ENCODE peak calls at places on chromosomes 13 and 19, in eight cellular contexts. One of them, this sample, is unnamed.
A peak's percentile ranks its signal among the peaks of the same experiment; 100 is the strongest.

GRCh38 chr19:1238373-1239303 is 833 bp upstream of the CBARP start:
- DNase-seq in IMR-90: no peak
- DNase-seq in Peyer's patch: no peak
- DNase-seq in Caco-2: no peak
- DNase-seq in cardiac muscle cell: no peak
- DNase-seq in activated CD8-positive, alpha-beta T cell treated with anti-CD3 and anti-CD28 coated beads for 36 hours: no peak
- DNase-seq in H1: no peak
- DNase-seq in spleen: no peak
- DNase-seq in this sample: no peak

GRCh38 chr19:13291913-13292312 is 141.7 kb downstream of the IER2 start:
- DNase-seq in activated CD8-positive, alpha-beta T cell treated with anti-CD3 and anti-CD28 coated beads for 36 hours: no peak
- DNase-seq in H1: no peak
- DNase-seq in Peyer's patch: no peak
- DNase-seq in Caco-2: no peak
- DNase-seq in cardiac muscle cell: no peak
- DNase-seq in spleen: no peak
- DNase-seq in IMR-90: no peak
- DNase-seq in this sample: no peak

GRCh38 chr19:46537136-46538097 is 41.8 kb upstream of the PNMA8B start:
- DNase-seq in IMR-90: peak; percentile 29
- DNase-seq in spleen: peak; percentile 84
- DNase-seq in Peyer's patch: peak; percentile 86
- DNase-seq in cardiac muscle cell: peak; percentile 62
- DNase-seq in Caco-2: no peak
- DNase-seq in H1: no peak
- DNase-seq in activated CD8-positive, alpha-beta T cell treated with anti-CD3 and anti-CD28 coated beads for 36 hours: peak; percentile 77
- DNase-seq in this sample: peak; percentile 53

GRCh38 chr19:46015961-46016425 is 6.9 kb downstream of the PGLYRP1 start:
- DNase-seq in spleen: peak; percentile 88
- DNase-seq in H1: no peak
- DNase-seq in cardiac muscle cell: no peak
- DNase-seq in Peyer's patch: no peak
- DNase-seq in Caco-2: no peak
- DNase-seq in activated CD8-positive, alpha-beta T cell treated with anti-CD3 and anti-CD28 coated beads for 36 hours: peak; percentile 68
- DNase-seq in IMR-90: no peak
- DNase-seq in this sample: no peak

GRCh38 chr19:10692673-10693264 is 8.5 kb upstream of the QTRT1 start:
- DNase-seq in activated CD8-positive, alpha-beta T cell treated with anti-CD3 and anti-CD28 coated beads for 36 hours: no peak
- DNase-seq in H1: no peak
- DNase-seq in Peyer's patch: no peak
- DNase-seq in Caco-2: no peak
- DNase-seq in IMR-90: no peak
- DNase-seq in cardiac muscle cell: no peak
- DNase-seq in spleen: no peak
- DNase-seq in this sample: no peak

GRCh38 chr19:21677696-21678418 is 89.5 kb downstream of the ZNF100 start:
- DNase-seq in cardiac muscle cell: no peak
- DNase-seq in IMR-90: no peak
- DNase-seq in spleen: no peak
- DNase-seq in Peyer's patch: no peak
- DNase-seq in activated CD8-positive, alpha-beta T cell treated with anti-CD3 and anti-CD28 coated beads for 36 hours: peak; percentile 42
- DNase-seq in Caco-2: no peak
- DNase-seq in H1: no peak
- DNase-seq in this sample: no peak

GRCh38 chr13:42116225-42116624 is 67.8 kb downstream of the DGKH start:
- DNase-seq in activated CD8-positive, alpha-beta T cell treated with anti-CD3 and anti-CD28 coated beads for 36 hours: no peak
- DNase-seq in Peyer's patch: no peak
- DNase-seq in H1: no peak
- DNase-seq in cardiac muscle cell: peak; percentile 17
- DNase-seq in Caco-2: no peak
- DNase-seq in IMR-90: no peak
- DNase-seq in spleen: no peak
- DNase-seq in this sample: peak; percentile 39

GRCh38 chr13:98738213-98738612 is 14.3 kb downstream of the SLC15A1 start:
- DNase-seq in cardiac muscle cell: no peak
- DNase-seq in activated CD8-positive, alpha-beta T cell treated with anti-CD3 and anti-CD28 coated beads for 36 hours: no peak
- DNase-seq in spleen: no peak
- DNase-seq in H1: no peak
- DNase-seq in Peyer's patch: no peak
- DNase-seq in IMR-90: no peak
- DNase-seq in Caco-2: no peak
- DNase-seq in this sample: no peak

GRCh38 chr13:61128850-61129645 is 286.6 kb downstream of the PCDH20 start:
- DNase-seq in H1: no peak
- DNase-seq in Peyer's patch: no peak
- DNase-seq in IMR-90: no peak
- DNase-seq in activated CD8-positive, alpha-beta T cell treated with anti-CD3 and anti-CD28 coated beads for 36 hours: no peak
- DNase-seq in cardiac muscle cell: no peak
- DNase-seq in spleen: no peak
- DNase-seq in Caco-2: no peak
- DNase-seq in this sample: peak; percentile 21

GRCh38 chr19:48859711-48860572 is 8.5 kb downstream of the PLEKHA4 start:
- DNase-seq in cardiac muscle cell: no peak
- DNase-seq in H1: no peak
- DNase-seq in spleen: no peak
- DNase-seq in Peyer's patch: no peak
- DNase-seq in IMR-90: no peak
- DNase-seq in activated CD8-positive, alpha-beta T cell treated with anti-CD3 and anti-CD28 coated beads for 36 hours: peak; percentile 50
- DNase-seq in Caco-2: peak; percentile 73
- DNase-seq in this sample: no peak

GRCh38 chr13:49652691-49653305 is 24.5 kb downstream of the ARL11 start:
- DNase-seq in cardiac muscle cell: peak; percentile 39
- DNase-seq in spleen: no peak
- DNase-seq in IMR-90: peak; percentile 10
- DNase-seq in Caco-2: peak; percentile 65
- DNase-seq in activated CD8-positive, alpha-beta T cell treated with anti-CD3 and anti-CD28 coated beads for 36 hours: peak; percentile 38
- DNase-seq in Peyer's patch: peak; percentile 69
- DNase-seq in H1: no peak
- DNase-seq in this sample: peak; percentile 59

GRCh38 chr13:106083620-106084350 is 451.7 kb downstream of the EFNB2 start:
- DNase-seq in Peyer's patch: peak; percentile 66
- DNase-seq in IMR-90: peak; percentile 54
- DNase-seq in activated CD8-positive, alpha-beta T cell treated with anti-CD3 and anti-CD28 coated beads for 36 hours: peak; percentile 41
- DNase-seq in cardiac muscle cell: peak; percentile 62
- DNase-seq in spleen: no peak
- DNase-seq in H1: no peak
- DNase-seq in Caco-2: peak; percentile 67
- DNase-seq in this sample: peak; percentile 84

GRCh38 chr13:35979378-35979911 is 151.7 kb downstream of the DCLK1 start:
- DNase-seq in Peyer's patch: peak; percentile 73
- DNase-seq in Caco-2: no peak
- DNase-seq in activated CD8-positive, alpha-beta T cell treated with anti-CD3 and anti-CD28 coated beads for 36 hours: no peak
- DNase-seq in cardiac muscle cell: peak; percentile 97
- DNase-seq in H1: no peak
- DNase-seq in spleen: no peak
- DNase-seq in IMR-90: peak; percentile 83
- DNase-seq in this sample: peak; percentile 94

GRCh38 chr13:27415116-27415515 is 9.3 kb upstream of the GTF3A start:
- DNase-seq in H1: no peak
- DNase-seq in spleen: no peak
- DNase-seq in cardiac muscle cell: no peak
- DNase-seq in Caco-2: no peak
- DNase-seq in IMR-90: no peak
- DNase-seq in activated CD8-positive, alpha-beta T cell treated with anti-CD3 and anti-CD28 coated beads for 36 hours: no peak
- DNase-seq in Peyer's patch: no peak
- DNase-seq in this sample: no peak

GRCh38 chr13:27573265-27573664 is 47.1 kb downstream of the LNX2 start:
- DNase-seq in H1: no peak
- DNase-seq in cardiac muscle cell: peak; percentile 19
- DNase-seq in Caco-2: no peak
- DNase-seq in activated CD8-positive, alpha-beta T cell treated with anti-CD3 and anti-CD28 coated beads for 36 hours: no peak
- DNase-seq in Peyer's patch: no peak
- DNase-seq in IMR-90: peak; percentile 75
- DNase-seq in spleen: no peak
- DNase-seq in this sample: no peak

GRCh38 chr13:83780201-83780600 is 102.1 kb downstream of the SLITRK1 start:
- DNase-seq in Peyer's patch: no peak
- DNase-seq in H1: no peak
- DNase-seq in activated CD8-positive, alpha-beta T cell treated with anti-CD3 and anti-CD28 coated beads for 36 hours: no peak
- DNase-seq in spleen: no peak
- DNase-seq in Caco-2: peak; percentile 47
- DNase-seq in IMR-90: peak; percentile 15
- DNase-seq in cardiac muscle cell: peak; percentile 63
- DNase-seq in this sample: peak; percentile 14

GRCh38 chr13:100473087-100473486 is 115.5 kb downstream of the GGACT start:
- DNase-seq in activated CD8-positive, alpha-beta T cell treated with anti-CD3 and anti-CD28 coated beads for 36 hours: no peak
- DNase-seq in Peyer's patch: no peak
- DNase-seq in IMR-90: no peak
- DNase-seq in Caco-2: no peak
- DNase-seq in spleen: no peak
- DNase-seq in H1: no peak
- DNase-seq in cardiac muscle cell: no peak
- DNase-seq in this sample: no peak

GRCh38 chr13:30466358-30466714 is 600 bp upstream of the HMGB1 start:
- DNase-seq in activated CD8-positive, alpha-beta T cell treated with anti-CD3 and anti-CD28 coated beads for 36 hours: peak; percentile 65
- DNase-seq in cardiac muscle cell: no peak
- DNase-seq in Peyer's patch: no peak
- DNase-seq in spleen: no peak
- DNase-seq in IMR-90: peak; percentile 60
- DNase-seq in H1: no peak
- DNase-seq in Caco-2: no peak
- DNase-seq in this sample: peak; percentile 16

GRCh38 chr19:1251233-1251502 is 2.8 kb downstream of the MIDN start:
- DNase-seq in IMR-90: peak; percentile 68
- DNase-seq in Peyer's patch: no peak
- DNase-seq in spleen: no peak
- DNase-seq in activated CD8-positive, alpha-beta T cell treated with anti-CD3 and anti-CD28 coated beads for 36 hours: no peak
- DNase-seq in H1: no peak
- DNase-seq in cardiac muscle cell: peak; percentile 82
- DNase-seq in Caco-2: no peak
- DNase-seq in this sample: peak; percentile 67

GRCh38 chr13:29383476-29383875 is 212.0 kb downstream of the SLC7A1 start:
- DNase-seq in Peyer's patch: no peak
- DNase-seq in spleen: no peak
- DNase-seq in IMR-90: no peak
- DNase-seq in Caco-2: no peak
- DNase-seq in activated CD8-positive, alpha-beta T cell treated with anti-CD3 and anti-CD28 coated beads for 36 hours: no peak
- DNase-seq in H1: no peak
- DNase-seq in cardiac muscle cell: no peak
- DNase-seq in this sample: no peak

GRCh38 chr13:39879286-39880035 is 224.0 kb downstream of the COG6 start:
- DNase-seq in activated CD8-positive, alpha-beta T cell treated with anti-CD3 and anti-CD28 coated beads for 36 hours: no peak
- DNase-seq in H1: no peak
- DNase-seq in Peyer's patch: no peak
- DNase-seq in IMR-90: no peak
- DNase-seq in Caco-2: no peak
- DNase-seq in spleen: no peak
- DNase-seq in cardiac muscle cell: no peak
- DNase-seq in this sample: no peak

GRCh38 chr13:48804836-48805601 is 151.3 kb downstream of the CYSLTR2 start:
- DNase-seq in H1: no peak
- DNase-seq in spleen: no peak
- DNase-seq in Peyer's patch: no peak
- DNase-seq in IMR-90: no peak
- DNase-seq in activated CD8-positive, alpha-beta T cell treated with anti-CD3 and anti-CD28 coated beads for 36 hours: peak; percentile 12
- DNase-seq in cardiac muscle cell: no peak
- DNase-seq in Caco-2: no peak
- DNase-seq in this sample: no peak

GRCh38 chr19:48480151-48480475 is 10.9 kb downstream of the CYTH2 start:
- DNase-seq in IMR-90: no peak
- DNase-seq in activated CD8-positive, alpha-beta T cell treated with anti-CD3 and anti-CD28 coated beads for 36 hours: peak; percentile 59
- DNase-seq in Caco-2: no peak
- DNase-seq in Peyer's patch: peak; percentile 68
- DNase-seq in cardiac muscle cell: peak; percentile 46
- DNase-seq in spleen: peak; percentile 89
- DNase-seq in H1: no peak
- DNase-seq in this sample: no peak

GRCh38 chr19:51394045-51394836 is 3.9 kb upstream of the C19orf84 start:
- DNase-seq in Peyer's patch: peak; percentile 97
- DNase-seq in Caco-2: peak; percentile 98
- DNase-seq in IMR-90: peak; percentile 99
- DNase-seq in cardiac muscle cell: peak; percentile 99
- DNase-seq in H1: peak; percentile 98
- DNase-seq in spleen: peak; percentile 95
- DNase-seq in activated CD8-positive, alpha-beta T cell treated with anti-CD3 and anti-CD28 coated beads for 36 hours: peak; percentile 99
- DNase-seq in this sample: peak; percentile 100
- TF ChIP-seq CTCF in Peyer's patch: peak; percentile 9
- TF ChIP-seq CTCF in Caco-2: no peak
- TF ChIP-seq CTCF in IMR-90: no peak
- TF ChIP-seq CTCF in cardiac muscle cell: peak; percentile 8
- TF ChIP-seq CTCF in H1: no peak
- TF ChIP-seq CTCF in spleen: no peak
- TF ChIP-seq CTCF in activated CD8-positive, alpha-beta T cell treated with anti-CD3 and anti-CD28 coated beads for 36 hours: peak; percentile 20
- TF ChIP-seq CTCF in this sample: no peak

GRCh38 chr13:96229356-96229755 is 139.4 kb downstream of the HS6ST3 start:
- DNase-seq in activated CD8-positive, alpha-beta T cell treated with anti-CD3 and anti-CD28 coated beads for 36 hours: no peak
- DNase-seq in spleen: no peak
- DNase-seq in Caco-2: no peak
- DNase-seq in IMR-90: no peak
- DNase-seq in cardiac muscle cell: peak; percentile 15
- DNase-seq in Peyer's patch: no peak
- DNase-seq in H1: peak; percentile 17
- DNase-seq in this sample: peak; percentile 60
- TF ChIP-seq CTCF in activated CD8-positive, alpha-beta T cell treated with anti-CD3 and anti-CD28 coated beads for 36 hours: no peak
- TF ChIP-seq CTCF in spleen: no peak
- TF ChIP-seq CTCF in Caco-2: peak; percentile 45
- TF ChIP-seq CTCF in IMR-90: peak; percentile 35
- TF ChIP-seq CTCF in cardiac muscle cell: peak; percentile 20
- TF ChIP-seq CTCF in Peyer's patch: peak; percentile 36
- TF ChIP-seq CTCF in H1: no peak
- TF ChIP-seq CTCF in this sample: peak; percentile 47

GRCh38 chr19:12198136-12198535 is 35.2 kb downstream of the ZNF136 start:
- DNase-seq in Caco-2: no peak
- DNase-seq in spleen: no peak
- DNase-seq in Peyer's patch: no peak
- DNase-seq in cardiac muscle cell: no peak
- DNase-seq in activated CD8-positive, alpha-beta T cell treated with anti-CD3 and anti-CD28 coated beads for 36 hours: no peak
- DNase-seq in H1: no peak
- DNase-seq in IMR-90: no peak
- DNase-seq in this sample: no peak

GRCh38 chr19:12200020-12200419 is 37.1 kb downstream of the ZNF136 start:
- DNase-seq in Caco-2: no peak
- DNase-seq in Peyer's patch: no peak
- DNase-seq in IMR-90: no peak
- DNase-seq in H1: no peak
- DNase-seq in cardiac muscle cell: no peak
- DNase-seq in activated CD8-positive, alpha-beta T cell treated with anti-CD3 and anti-CD28 coated beads for 36 hours: no peak
- DNase-seq in spleen: no peak
- DNase-seq in this sample: no peak

GRCh38 chr19:12208221-12208620 is 45.3 kb downstream of the ZNF136 start:
- DNase-seq in activated CD8-positive, alpha-beta T cell treated with anti-CD3 and anti-CD28 coated beads for 36 hours: no peak
- DNase-seq in Peyer's patch: no peak
- DNase-seq in H1: no peak
- DNase-seq in cardiac muscle cell: no peak
- DNase-seq in spleen: no peak
- DNase-seq in IMR-90: no peak
- DNase-seq in Caco-2: no peak
- DNase-seq in this sample: no peak

GRCh38 chr19:12205296-12205695 is 42.4 kb downstream of the ZNF136 start:
- DNase-seq in IMR-90: no peak
- DNase-seq in spleen: no peak
- DNase-seq in cardiac muscle cell: no peak
- DNase-seq in H1: no peak
- DNase-seq in Peyer's patch: no peak
- DNase-seq in activated CD8-positive, alpha-beta T cell treated with anti-CD3 and anti-CD28 coated beads for 36 hours: no peak
- DNase-seq in Caco-2: no peak
- DNase-seq in this sample: no peak

GRCh38 chr19:12202250-12202649 is 39.4 kb downstream of the ZNF136 start:
- DNase-seq in IMR-90: no peak
- DNase-seq in spleen: peak; percentile 73
- DNase-seq in activated CD8-positive, alpha-beta T cell treated with anti-CD3 and anti-CD28 coated beads for 36 hours: peak; percentile 83
- DNase-seq in cardiac muscle cell: peak; percentile 10
- DNase-seq in Caco-2: peak; percentile 39
- DNase-seq in H1: peak; percentile 27
- DNase-seq in Peyer's patch: peak; percentile 81
- DNase-seq in this sample: no peak
- TF ChIP-seq CTCF in IMR-90: no peak
- TF ChIP-seq CTCF in spleen: no peak
- TF ChIP-seq CTCF in activated CD8-positive, alpha-beta T cell treated with anti-CD3 and anti-CD28 coated beads for 36 hours: no peak
- TF ChIP-seq CTCF in cardiac muscle cell: peak; percentile 20
- TF ChIP-seq CTCF in Caco-2: no peak
- TF ChIP-seq CTCF in H1: peak; percentile 72
- TF ChIP-seq CTCF in Peyer's patch: peak; percentile 50
- TF ChIP-seq CTCF in this sample: no peak

GRCh38 chr19:17448190-17448967 is at the start of gene TMEM221:
- DNase-seq in H1: no peak
- DNase-seq in Caco-2: peak; percentile 46
- DNase-seq in spleen: peak; percentile 77
- DNase-seq in cardiac muscle cell: peak; percentile 49
- DNase-seq in Peyer's patch: peak; percentile 77
- DNase-seq in activated CD8-positive, alpha-beta T cell treated with anti-CD3 and anti-CD28 coated beads for 36 hours: peak; percentile 83
- DNase-seq in IMR-90: no peak
- DNase-seq in this sample: no peak
- TF ChIP-seq CTCF in H1: peak; percentile 54
- TF ChIP-seq CTCF in Caco-2: peak; percentile 61
- TF ChIP-seq CTCF in spleen: peak; percentile 31
- TF ChIP-seq CTCF in cardiac muscle cell: peak; percentile 62
- TF ChIP-seq CTCF in Peyer's patch: peak; percentile 21
- TF ChIP-seq CTCF in activated CD8-positive, alpha-beta T cell treated with anti-CD3 and anti-CD28 coated beads for 36 hours: peak; percentile 74
- TF ChIP-seq CTCF in IMR-90: peak; percentile 55
- TF ChIP-seq CTCF in this sample: peak; percentile 14

This sample was measured in MCF 10A.